ENCODE peak calls at places on chromosomes 5 and 9, in four cellular contexts. Z, R, N and E are unnamed samples.

GRCh38 chr5:54601393-54601792 is 83.8 kb downstream of the SNX18 start:
- DNase-seq in R (no peak), Z (no peak), N (no peak), E (no peak)

GRCh38 chr9:119453980-119454379 is 84.7 kb upstream of the BRINP1 start:
- DNase-seq in R (no peak), N (no peak), Z (no peak), E (no peak)

GRCh38 chr5:141050622-141051525 is at the start of gene PCDHB1:
- DNase-seq in R (no peak), N (no peak), Z (no peak), E (no peak)

GRCh38 chr5:180598316-180598701 is 7.0 kb upstream of the SCGB3A1 start:
- DNase-seq in R (no peak), Z (no peak), N (no peak), E (no peak)

GRCh38 chr5:122937914-122938313 is 92.5 kb downstream of the SNX24 start:
- DNase-seq in N (no peak), Z (no peak), R (no peak), E (no peak)

GRCh38 chr9:129640086-129640870 is 1.7 kb downstream of the ASB6 start:
- DNase-seq in Z (no peak), R (peak; percentile 70), N (no peak), E (no peak)

GRCh38 chr5:128579111-128579510 is 41.1 kb upstream of the FBN2 start:
- DNase-seq in N (no peak), R (peak; percentile 92), Z (no peak), E (no peak)

GRCh38 chr9:22813520-22813919 is 366.9 kb downstream of the DMRTA1 start:
- DNase-seq in Z (no peak), R (peak; percentile 4), N (no peak), E (no peak)

GRCh38 chr5:179553875-179554274 is 3.5 kb downstream of the RUFY1 start:
- DNase-seq in R (peak; percentile 84), Z (no peak), N (no peak), E (no peak)

GRCh38 chr5:109962882-109963603 is 273.3 kb downstream of the MAN2A1 start:
- DNase-seq in N (no peak), R (no peak), Z (no peak), E (no peak)

GRCh38 chr5:143703659-143704058 is 108.3 kb upstream of the HMHB1 start:
- DNase-seq in R (no peak), Z (no peak), N (no peak), E (no peak)

GRCh38 chr9:128494108-128494742 is 10.3 kb upstream of the GLE1 start:
- DNase-seq in N (peak; percentile 83), R (peak; percentile 40), Z (peak; percentile 38), E (peak; percentile 95)

GRCh38 chr9:85258229-85258628 is 483.5 kb downstream of the AGTPBP1 start:
- DNase-seq in N (no peak), Z (no peak), R (no peak), E (no peak)